ENCODE peak calls at places on chromosomes 13 and 19, in five cellular contexts. One of them, this sample, is unnamed.

GRCh38 chr13:44967656-44968451 is 21.4 kb downstream of the NUFIP1 start:
- DNase-seq in HCT116: no peak
- DNase-seq in HepG2: no peak
- DNase-seq in GM12878: no peak
- DNase-seq in T47D: no peak
- DNase-seq in this sample: no peak

GRCh38 chr13:96473463-96474157 is 383.7 kb downstream of the HS6ST3 start:
- DNase-seq in HCT116: no peak
- DNase-seq in GM12878: no peak
- DNase-seq in T47D: no peak
- DNase-seq in HepG2: no peak
- DNase-seq in this sample: no peak

GRCh38 chr13:93875527-93875926 is 604.0 kb downstream of the DCT start:
- DNase-seq in GM12878: no peak
- DNase-seq in HepG2: no peak
- DNase-seq in T47D: no peak
- DNase-seq in HCT116: no peak
- DNase-seq in this sample: no peak

GRCh38 chr19:3047307-3048189 is 14.7 kb downstream of the TLE5 start:
- DNase-seq in HCT116: peak; percentile 63
- DNase-seq in T47D: no peak
- DNase-seq in HepG2: peak; percentile 79
- DNase-seq in GM12878: no peak
- DNase-seq in this sample: no peak

GRCh38 chr19:10402441-10403038 is 802 bp downstream of the CDC37 start:
- DNase-seq in T47D: no peak
- DNase-seq in HepG2: peak; percentile 64
- DNase-seq in HCT116: no peak
- DNase-seq in GM12878: no peak
- DNase-seq in this sample: no peak

GRCh38 chr13:83975668-83976165 is 93.4 kb upstream of the SLITRK1 start:
- DNase-seq in T47D: no peak
- DNase-seq in HCT116: no peak
- DNase-seq in GM12878: peak; percentile 33
- DNase-seq in HepG2: no peak
- DNase-seq in this sample: no peak

GRCh38 chr19:37470216-37470615 is 1.1 kb downstream of the ZNF570 start:
- DNase-seq in T47D: no peak
- DNase-seq in HepG2: no peak
- DNase-seq in HCT116: no peak
- DNase-seq in GM12878: no peak
- DNase-seq in this sample: no peak

GRCh38 chr19:23991170-23991569 is 76.5 kb downstream of the ZNF726 start:
- DNase-seq in HepG2: peak; percentile 49
- DNase-seq in GM12878: no peak
- DNase-seq in T47D: no peak
- DNase-seq in HCT116: no peak
- DNase-seq in this sample: no peak

GRCh38 chr19:18414504-18415176 is 4.6 kb upstream of the SSBP4 start:
- DNase-seq in GM12878: no peak
- DNase-seq in T47D: no peak
- DNase-seq in HCT116: no peak
- DNase-seq in HepG2: no peak
- DNase-seq in this sample: no peak

DNA sequence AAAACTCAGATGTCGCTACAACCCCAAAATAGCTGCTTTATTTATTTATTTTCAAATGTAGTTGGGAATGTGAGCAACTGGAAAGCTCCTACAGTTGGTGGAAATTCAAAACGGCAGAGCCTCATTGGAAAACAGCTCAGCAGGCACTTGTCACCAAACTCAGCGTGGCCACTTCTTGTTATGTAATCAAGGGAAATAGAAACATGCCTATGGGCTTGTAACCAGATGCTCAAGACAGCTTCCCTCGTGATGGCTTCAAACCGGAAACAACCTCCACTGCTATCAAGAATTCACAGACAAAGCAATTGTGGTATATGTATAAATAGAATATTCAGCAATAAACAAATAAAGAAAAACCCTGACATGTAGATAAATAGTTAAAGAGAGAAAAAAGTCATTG is 627.8 kb upstream of the SLC10A2 start:
- DNase-seq in T47D: no peak
- DNase-seq in HepG2: no peak
- DNase-seq in HCT116: no peak
- DNase-seq in GM12878: no peak
- DNase-seq in this sample: no peak
- TF ChIP-seq JUND in T47D: no peak
- TF ChIP-seq JUND in HepG2: no peak
- TF ChIP-seq JUND in HCT116: no peak
- TF ChIP-seq JUND in GM12878: no peak
- TF ChIP-seq JUND in this sample: no peak

DNA sequence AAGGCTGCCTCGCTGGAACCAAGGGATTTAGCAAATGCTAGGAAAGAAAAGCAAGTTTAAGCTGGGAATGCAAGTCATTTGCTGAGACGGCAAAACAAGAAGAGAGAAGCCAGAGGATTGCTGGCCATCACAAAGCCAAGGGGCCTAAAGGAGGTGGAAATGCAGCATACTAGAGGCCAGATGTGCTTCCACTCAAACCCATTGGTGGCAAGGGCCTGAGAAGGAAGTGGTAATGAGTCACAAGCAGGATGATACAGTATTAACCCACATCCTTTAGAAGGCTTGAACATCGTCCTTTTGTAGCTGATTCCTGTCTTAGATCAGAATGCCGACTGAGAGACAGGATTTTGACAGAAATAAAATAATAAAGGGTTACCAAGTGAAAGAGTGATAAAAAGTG is 68.2 kb downstream of the ITGBL1 start:
- DNase-seq in HCT116: no peak
- DNase-seq in GM12878: no peak
- DNase-seq in HepG2: no peak
- DNase-seq in T47D: no peak
- DNase-seq in this sample: no peak
- TF ChIP-seq JUND in HCT116: no peak
- TF ChIP-seq JUND in GM12878: no peak
- TF ChIP-seq JUND in HepG2: no peak
- TF ChIP-seq JUND in T47D: no peak
- TF ChIP-seq JUND in this sample: no peak

DNA sequence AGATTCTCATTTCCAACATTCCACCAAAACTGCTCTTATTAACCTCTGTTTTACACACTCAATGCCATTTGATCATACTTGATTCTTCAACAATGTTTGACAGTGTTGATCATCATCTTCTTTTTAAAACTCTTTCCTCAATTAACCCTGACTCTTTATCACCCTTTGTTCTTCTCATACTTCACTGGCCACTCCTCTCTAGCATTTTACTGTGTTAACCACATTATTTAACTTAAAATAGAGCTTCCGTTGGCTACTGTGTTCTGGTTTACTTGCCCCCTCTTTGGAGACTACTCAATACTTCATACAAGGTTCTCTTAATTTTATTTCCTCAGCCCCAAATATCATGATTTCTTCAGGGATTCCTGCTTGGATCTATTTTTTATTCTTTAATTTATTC is 121.1 kb upstream of the SPRY2 start:
- DNase-seq in HCT116: no peak
- DNase-seq in T47D: no peak
- DNase-seq in HepG2: no peak
- DNase-seq in GM12878: no peak
- DNase-seq in this sample: no peak
- TF ChIP-seq JUND in HCT116: no peak
- TF ChIP-seq JUND in T47D: no peak
- TF ChIP-seq JUND in HepG2: no peak
- TF ChIP-seq JUND in GM12878: no peak
- TF ChIP-seq JUND in this sample: no peak

GRCh38 chr19:12770922-12771321 is 4.4 kb downstream of the HOOK2 start:
- DNase-seq in HepG2: no peak
- DNase-seq in GM12878: no peak
- DNase-seq in T47D: no peak
- DNase-seq in HCT116: no peak
- DNase-seq in this sample: no peak
- TF ChIP-seq JUND in HepG2: no peak
- TF ChIP-seq JUND in GM12878: no peak
- TF ChIP-seq JUND in T47D: no peak
- TF ChIP-seq JUND in HCT116: no peak
- TF ChIP-seq JUND in this sample: no peak

GRCh38 chr19:35447870-35448492 is at the start of gene FFAR2:
- DNase-seq in T47D: no peak
- DNase-seq in HepG2: no peak
- DNase-seq in GM12878: no peak
- DNase-seq in HCT116: no peak
- DNase-seq in this sample: no peak

GRCh38 chr19:35446194-35446593 is 1.9 kb upstream of the FFAR2 start:
- DNase-seq in HepG2: no peak
- DNase-seq in T47D: no peak
- DNase-seq in GM12878: no peak
- DNase-seq in HCT116: no peak
- DNase-seq in this sample: no peak

GRCh38 chr19:35451278-35452096 is 3.4 kb downstream of the FFAR2 start:
- DNase-seq in GM12878: peak; percentile 86
- DNase-seq in HCT116: no peak
- DNase-seq in T47D: no peak
- DNase-seq in HepG2: no peak
- DNase-seq in this sample: no peak

GRCh38 chr19:35444735-35445134 is 3.3 kb upstream of the FFAR2 start:
- DNase-seq in T47D: no peak
- DNase-seq in HCT116: no peak
- DNase-seq in GM12878: no peak
- DNase-seq in HepG2: no peak
- DNase-seq in this sample: no peak

DNA sequence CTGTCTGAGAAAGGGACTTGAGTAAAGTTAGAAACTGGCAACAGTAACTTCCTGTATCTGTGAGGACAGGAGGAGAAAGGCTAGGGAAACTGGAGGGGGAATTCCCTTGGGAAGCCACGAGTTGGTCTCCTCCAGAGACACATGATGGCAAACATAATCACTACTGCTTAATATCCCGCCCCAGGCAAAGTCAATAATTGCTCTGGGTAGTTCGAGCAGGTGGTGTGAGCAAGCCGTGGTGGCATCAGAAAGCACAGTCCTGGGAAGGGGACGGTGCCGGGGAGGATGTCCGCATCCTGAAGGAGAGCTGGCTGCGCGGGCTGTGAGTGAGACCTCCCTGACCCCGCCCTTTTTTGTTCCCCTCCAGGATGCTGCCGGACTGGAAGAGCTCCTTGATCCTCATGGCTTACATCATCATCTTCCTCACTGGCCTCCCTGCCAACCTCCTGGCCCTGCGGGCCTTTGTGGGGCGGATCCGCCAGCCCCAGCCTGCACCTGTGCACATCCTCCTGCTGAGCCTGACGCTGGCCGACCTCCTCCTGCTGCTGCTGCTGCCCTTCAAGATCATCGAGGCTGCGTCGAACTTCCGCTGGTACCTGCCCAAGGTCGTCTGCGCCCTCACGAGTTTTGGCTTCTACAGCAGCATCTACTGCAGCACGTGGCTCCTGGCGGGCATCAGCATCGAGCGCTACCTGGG is 1.4 kb downstream of the FFAR2 start:
- DNase-seq in HCT116: no peak
- DNase-seq in GM12878: no peak
- DNase-seq in HepG2: no peak
- DNase-seq in T47D: peak; percentile 14
- DNase-seq in this sample: no peak
- TF ChIP-seq JUND in HCT116: no peak
- TF ChIP-seq JUND in GM12878: no peak
- TF ChIP-seq JUND in HepG2: no peak
- TF ChIP-seq JUND in T47D: no peak
- TF ChIP-seq JUND in this sample: no peak